ENCODE peak calls at places on chromosomes 4 and X, in seven cellular contexts. One of them, this sample, is unnamed.

GRCh38 chr4:182863501-182863900 is 53.7 kb downstream of the DCTD start:
- DNase-seq in aorta: peak; percentile 35
- DNase-seq in stomach: no peak
- DNase-seq in fibroblast of lung: no peak
- DNase-seq in hepatocyte: no peak
- DNase-seq in neural progenitor cell: no peak
- DNase-seq in mucosa of descending colon: no peak
- DNase-seq in this sample: no peak

GRCh38 chr4:2793578-2793919 is 664 bp downstream of the SH3BP2 start:
- DNase-seq in aorta: peak; percentile 89
- DNase-seq in stomach: peak; percentile 56
- DNase-seq in fibroblast of lung: peak; percentile 53
- DNase-seq in hepatocyte: peak; percentile 63
- DNase-seq in neural progenitor cell: peak; percentile 30
- DNase-seq in mucosa of descending colon: peak; percentile 71
- DNase-seq in this sample: peak; percentile 84

GRCh38 chr4:73600917-73601316 is 19.3 kb downstream of the RASSF6 start:
- DNase-seq in aorta: no peak
- DNase-seq in stomach: no peak
- DNase-seq in fibroblast of lung: peak; percentile 55
- DNase-seq in hepatocyte: peak; percentile 6
- DNase-seq in neural progenitor cell: no peak
- DNase-seq in mucosa of descending colon: no peak
- DNase-seq in this sample: no peak

GRCh38 chr4:8380511-8381415 is 59.8 kb downstream of the ACOX3 start:
- DNase-seq in aorta: peak; percentile 60
- DNase-seq in stomach: no peak
- DNase-seq in fibroblast of lung: no peak
- DNase-seq in hepatocyte: no peak
- DNase-seq in neural progenitor cell: no peak
- DNase-seq in mucosa of descending colon: no peak
- DNase-seq in this sample: no peak

GRCh38 chr4:3747582-3747906 is 18.6 kb upstream of the ADRA2C start:
- DNase-seq in aorta: no peak
- DNase-seq in stomach: no peak
- DNase-seq in fibroblast of lung: no peak
- DNase-seq in hepatocyte: no peak
- DNase-seq in neural progenitor cell: peak; percentile 67
- DNase-seq in mucosa of descending colon: no peak
- DNase-seq in this sample: no peak

GRCh38 chr4:76637704-76638361 is 202.8 kb downstream of the SHROOM3 start:
- DNase-seq in aorta: no peak
- DNase-seq in stomach: no peak
- DNase-seq in fibroblast of lung: no peak
- DNase-seq in hepatocyte: no peak
- DNase-seq in neural progenitor cell: no peak
- DNase-seq in mucosa of descending colon: no peak
- DNase-seq in this sample: no peak

GRCh38 chr4:74674750-74675149 is 119.6 kb downstream of the BTC start:
- DNase-seq in aorta: no peak
- DNase-seq in stomach: no peak
- DNase-seq in fibroblast of lung: no peak
- DNase-seq in hepatocyte: no peak
- DNase-seq in neural progenitor cell: no peak
- DNase-seq in mucosa of descending colon: no peak
- DNase-seq in this sample: no peak

GRCh38 chr4:86358176-86358701 is 1.6 kb downstream of the MAPK10 start:
- DNase-seq in aorta: no peak
- DNase-seq in stomach: no peak
- DNase-seq in fibroblast of lung: peak; percentile 70
- DNase-seq in hepatocyte: peak; percentile 32
- DNase-seq in neural progenitor cell: peak; percentile 15
- DNase-seq in mucosa of descending colon: no peak
- DNase-seq in this sample: no peak

GRCh38 chr4:75834095-75834771 is 68.0 kb downstream of the PPEF2 start:
- DNase-seq in aorta: no peak
- DNase-seq in stomach: no peak
- DNase-seq in fibroblast of lung: no peak
- DNase-seq in hepatocyte: no peak
- DNase-seq in neural progenitor cell: no peak
- DNase-seq in mucosa of descending colon: no peak
- DNase-seq in this sample: no peak

GRCh38 chr4:172787117-172787516 is 381.5 kb upstream of the GALNT7 start:
- DNase-seq in aorta: no peak
- DNase-seq in stomach: no peak
- DNase-seq in fibroblast of lung: no peak
- DNase-seq in hepatocyte: no peak
- DNase-seq in neural progenitor cell: no peak
- DNase-seq in mucosa of descending colon: no peak
- DNase-seq in this sample: no peak

GRCh38 chr4:73816814-73817213 is 19.7 kb upstream of the CXCL6 start:
- DNase-seq in aorta: no peak
- DNase-seq in stomach: no peak
- DNase-seq in fibroblast of lung: peak; percentile 88
- DNase-seq in hepatocyte: no peak
- DNase-seq in neural progenitor cell: no peak
- DNase-seq in mucosa of descending colon: no peak
- DNase-seq in this sample: no peak

GRCh38 chr4:1771555-1772305 is 21.4 kb upstream of the FGFR3 start:
- DNase-seq in aorta: no peak
- DNase-seq in stomach: no peak
- DNase-seq in fibroblast of lung: no peak
- DNase-seq in hepatocyte: no peak
- DNase-seq in neural progenitor cell: no peak
- DNase-seq in mucosa of descending colon: no peak
- DNase-seq in this sample: no peak

GRCh38 chr4:184282895-184283654 is 65.4 kb upstream of the ENPP6 start:
- DNase-seq in aorta: no peak
- DNase-seq in stomach: no peak
- DNase-seq in fibroblast of lung: peak; percentile 12
- DNase-seq in hepatocyte: no peak
- DNase-seq in neural progenitor cell: no peak
- DNase-seq in mucosa of descending colon: no peak
- DNase-seq in this sample: no peak

GRCh38 chr4:72954811-72955210 is 114.7 kb downstream of the COX18 start:
- DNase-seq in aorta: no peak
- DNase-seq in stomach: no peak
- DNase-seq in fibroblast of lung: no peak
- DNase-seq in hepatocyte: no peak
- DNase-seq in neural progenitor cell: no peak
- DNase-seq in mucosa of descending colon: no peak
- DNase-seq in this sample: no peak

GRCh38 chr4:38832624-38833528 is 23.7 kb downstream of the TLR6 start:
- DNase-seq in aorta: no peak
- DNase-seq in stomach: no peak
- DNase-seq in fibroblast of lung: no peak
- DNase-seq in hepatocyte: no peak
- DNase-seq in neural progenitor cell: no peak
- DNase-seq in mucosa of descending colon: no peak
- DNase-seq in this sample: no peak

GRCh38 chr4:8599657-8600056 is 7.1 kb downstream of the CPZ start:
- DNase-seq in aorta: no peak
- DNase-seq in stomach: no peak
- DNase-seq in fibroblast of lung: peak; percentile 54
- DNase-seq in hepatocyte: no peak
- DNase-seq in neural progenitor cell: no peak
- DNase-seq in mucosa of descending colon: no peak
- DNase-seq in this sample: no peak

GRCh38 chrX:140503714-140504351 is 1.0 kb downstream of the SOX3 start:
- DNase-seq in aorta: peak; percentile 79
- DNase-seq in stomach: no peak
- DNase-seq in fibroblast of lung: no peak
- DNase-seq in hepatocyte: peak; percentile 53
- DNase-seq in neural progenitor cell: peak; percentile 75
- DNase-seq in mucosa of descending colon: peak; percentile 25
- DNase-seq in this sample: no peak

GRCh38 chrX:21843179-21843578 is 3.8 kb downstream of the MBTPS2 start:
- DNase-seq in aorta: no peak
- DNase-seq in stomach: no peak
- DNase-seq in fibroblast of lung: no peak
- DNase-seq in hepatocyte: no peak
- DNase-seq in neural progenitor cell: no peak
- DNase-seq in mucosa of descending colon: no peak
- DNase-seq in this sample: no peak
- H3K4me3 ChIP-seq in aorta: no peak overlapping the region
- H3K4me3 ChIP-seq in stomach: no peak overlapping the region
- H3K4me3 ChIP-seq in fibroblast of lung: no peak overlapping the region
- H3K4me3 ChIP-seq in hepatocyte: no peak overlapping the region
- H3K4me3 ChIP-seq in neural progenitor cell: no peak overlapping the region
- H3K4me3 ChIP-seq in mucosa of descending colon: no peak overlapping the region
- H3K4me3 ChIP-seq in this sample: no peak overlapping the region

GRCh38 chr4:175708739-175709138 is 103.3 kb downstream of the GPM6A start:
- DNase-seq in aorta: no peak
- DNase-seq in stomach: no peak
- DNase-seq in fibroblast of lung: no peak
- DNase-seq in hepatocyte: no peak
- DNase-seq in neural progenitor cell: no peak
- DNase-seq in mucosa of descending colon: no peak
- DNase-seq in this sample: no peak

GRCh38 chr4:175702703-175703102 is 109.4 kb downstream of the GPM6A start:
- DNase-seq in aorta: no peak
- DNase-seq in stomach: no peak
- DNase-seq in fibroblast of lung: no peak
- DNase-seq in hepatocyte: no peak
- DNase-seq in neural progenitor cell: no peak
- DNase-seq in mucosa of descending colon: no peak
- DNase-seq in this sample: no peak

GRCh38 chr4:175705407-175705806 is 106.7 kb downstream of the GPM6A start:
- DNase-seq in aorta: no peak
- DNase-seq in stomach: no peak
- DNase-seq in fibroblast of lung: no peak
- DNase-seq in hepatocyte: peak; percentile 13
- DNase-seq in neural progenitor cell: peak; percentile 80
- DNase-seq in mucosa of descending colon: no peak
- DNase-seq in this sample: no peak

DNA sequence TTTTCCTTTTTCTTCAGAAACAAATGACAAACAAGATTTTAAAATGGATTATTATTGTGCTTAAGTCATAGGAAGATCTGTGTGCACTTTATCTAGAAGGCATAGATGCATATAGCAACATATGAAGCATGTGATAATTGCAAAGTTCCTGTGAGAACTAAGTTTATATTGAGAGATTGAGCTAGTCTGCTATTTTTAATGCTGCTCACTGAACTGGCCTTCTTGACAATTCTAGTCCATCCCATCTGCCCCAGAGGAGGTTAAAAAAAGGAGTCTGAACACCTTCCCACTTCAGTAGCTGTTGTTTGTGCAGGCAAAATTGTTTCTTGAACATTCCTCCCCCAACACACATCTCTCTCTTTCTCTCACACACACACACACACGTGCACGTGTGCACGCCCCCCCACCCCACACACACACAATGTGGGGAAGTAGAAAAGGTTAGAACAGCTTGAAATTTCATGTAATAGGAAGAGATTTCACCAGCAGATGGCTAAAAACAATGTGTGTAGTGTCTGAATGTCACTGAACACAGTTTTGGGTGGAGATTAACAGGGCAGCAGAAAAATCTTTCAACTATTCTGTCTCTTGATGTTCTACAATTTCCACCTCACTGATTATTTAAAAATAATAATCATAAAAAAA is 108.0 kb downstream of the GPM6A start:
- DNase-seq in aorta: no peak
- DNase-seq in stomach: no peak
- DNase-seq in fibroblast of lung: no peak
- DNase-seq in hepatocyte: no peak
- DNase-seq in neural progenitor cell: no peak
- DNase-seq in mucosa of descending colon: no peak
- DNase-seq in this sample: no peak
- H3K4me1 ChIP-seq in aorta: peaks cover 2% of the 10 kb centered on the region
- H3K4me1 ChIP-seq in stomach: no peaks in the 10 kb centered on the region
- H3K4me1 ChIP-seq in fibroblast of lung: no peaks in the 10 kb centered on the region
- H3K4me1 ChIP-seq in hepatocyte: no peaks in the 10 kb centered on the region
- H3K4me1 ChIP-seq in neural progenitor cell: peaks cover 13% of the 10 kb centered on the region
- H3K4me1 ChIP-seq in mucosa of descending colon: no peaks in the 10 kb centered on the region
- H3K4me1 ChIP-seq in this sample: no peaks in the 10 kb centered on the region

GRCh38 chrX:38805294-38806053 is 4.2 kb downstream of the MID1IP1 start:
- DNase-seq in aorta: peak; percentile 87
- DNase-seq in stomach: peak; percentile 74
- DNase-seq in fibroblast of lung: peak; percentile 87
- DNase-seq in hepatocyte: peak; percentile 77
- DNase-seq in neural progenitor cell: peak; percentile 48
- DNase-seq in mucosa of descending colon: peak; percentile 78
- DNase-seq in this sample: peak; percentile 88

GRCh38 chrX:38806054-38806389 is 4.8 kb downstream of the MID1IP1 start:
- DNase-seq in aorta: no peak
- DNase-seq in stomach: no peak
- DNase-seq in fibroblast of lung: no peak
- DNase-seq in hepatocyte: no peak
- DNase-seq in neural progenitor cell: no peak
- DNase-seq in mucosa of descending colon: peak; percentile 24
- DNase-seq in this sample: no peak

GRCh38 chrX:38807873-38808272 is 6.6 kb downstream of the MID1IP1 start:
- DNase-seq in aorta: no peak
- DNase-seq in stomach: no peak
- DNase-seq in fibroblast of lung: no peak
- DNase-seq in hepatocyte: no peak
- DNase-seq in neural progenitor cell: no peak
- DNase-seq in mucosa of descending colon: no peak
- DNase-seq in this sample: no peak

GRCh38 chrX:38804481-38805293 is 3.4 kb downstream of the MID1IP1 start:
- DNase-seq in aorta: peak; percentile 84
- DNase-seq in stomach: peak; percentile 52
- DNase-seq in fibroblast of lung: no peak
- DNase-seq in hepatocyte: peak; percentile 32
- DNase-seq in neural progenitor cell: peak; percentile 46
- DNase-seq in mucosa of descending colon: peak; percentile 63
- DNase-seq in this sample: peak; percentile 70

DNA sequence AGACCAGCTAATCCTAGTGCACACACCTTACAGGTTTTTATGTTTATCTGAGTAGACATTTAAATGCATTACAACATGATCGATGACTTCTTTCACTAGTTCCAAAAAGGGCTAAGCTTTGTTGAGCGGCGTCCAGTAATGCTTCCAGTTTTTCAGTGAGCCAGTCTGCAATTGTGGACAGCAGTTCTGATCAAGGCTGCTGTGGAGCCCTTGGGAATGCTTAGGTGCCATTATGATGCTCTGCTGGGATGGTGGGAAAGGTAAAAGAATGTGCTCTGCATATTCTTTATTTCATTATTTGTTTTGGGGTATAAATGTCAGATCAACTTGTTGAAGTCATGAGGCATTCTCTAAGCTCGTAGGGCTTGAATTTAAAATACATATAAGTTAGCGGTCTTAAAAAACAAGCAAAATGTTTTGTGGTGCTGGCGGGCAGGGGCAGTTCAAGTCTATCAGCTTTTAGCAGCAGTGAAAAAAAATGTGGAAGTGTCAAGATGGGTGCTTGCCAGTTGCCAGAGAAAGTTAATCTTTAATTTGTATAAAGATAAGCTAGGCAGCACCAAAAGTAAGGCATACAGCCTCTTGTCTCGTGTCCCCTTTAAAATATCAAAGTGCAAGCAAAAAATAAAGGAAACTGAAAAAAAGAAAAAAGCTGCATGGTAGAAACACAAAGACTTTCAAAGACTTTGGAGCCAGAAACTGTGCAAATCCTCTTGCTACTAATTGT is 5.8 kb downstream of the MID1IP1 start:
- DNase-seq in aorta: no peak
- DNase-seq in stomach: no peak
- DNase-seq in fibroblast of lung: no peak
- DNase-seq in hepatocyte: peak; percentile 28
- DNase-seq in neural progenitor cell: peak; percentile 6
- DNase-seq in mucosa of descending colon: no peak
- DNase-seq in this sample: no peak
- H3K4me3 ChIP-seq in aorta: no peak overlapping the region
- H3K4me3 ChIP-seq in stomach: peak overlapping the region; percentile 63
- H3K4me3 ChIP-seq in fibroblast of lung: peak overlapping the region; percentile 62
- H3K4me3 ChIP-seq in hepatocyte: peak overlapping the region; percentile 64
- H3K4me3 ChIP-seq in neural progenitor cell: peak overlapping the region; percentile 72
- H3K4me3 ChIP-seq in mucosa of descending colon: no peak overlapping the region
- H3K4me3 ChIP-seq in this sample: peak overlapping the region; percentile 67

GRCh38 chr4:25926473-25926872 is 12.5 kb downstream of the SMIM20 start:
- DNase-seq in aorta: no peak
- DNase-seq in stomach: no peak
- DNase-seq in fibroblast of lung: no peak
- DNase-seq in hepatocyte: no peak
- DNase-seq in neural progenitor cell: no peak
- DNase-seq in mucosa of descending colon: no peak
- DNase-seq in this sample: no peak
- H3K4me1 ChIP-seq in aorta: peaks cover 4% of the 10 kb centered on the region
- H3K4me1 ChIP-seq in stomach: peaks cover 27% of the 10 kb centered on the region
- H3K4me1 ChIP-seq in fibroblast of lung: no peaks in the 10 kb centered on the region
- H3K4me1 ChIP-seq in hepatocyte: no peaks in the 10 kb centered on the region
- H3K4me1 ChIP-seq in neural progenitor cell: peaks cover 25% of the 10 kb centered on the region
- H3K4me1 ChIP-seq in mucosa of descending colon: no peaks in the 10 kb centered on the region
- H3K4me1 ChIP-seq in this sample: peaks cover 14% of the 10 kb centered on the region